ENCODE peak calls at places on chromosomes 13 and 19, in nine cellular contexts. K is IMR-90, L is GM12878, J is heart left ventricle, M is HCT116, G is A549, Q is upper lobe of left lung, V is right lobe of liver, P is body of pancreas. F is an unnamed sample. For H3K4me1, the result is how much of the 10 kb centered on the place peaks cover.

GRCh38 chr13:113595131-113595530 is 10.6 kb downstream of the TFDP1 start:
- ATAC-seq in P (no peak), L (no peak), G (no peak), V (no peak), Q (no peak), M (no peak), J (no peak), K (no peak), F (no peak)

GRCh38 chr13:38908574-38908973 is 82.1 kb downstream of the STOML3 start:
- ATAC-seq in K (no peak), Q (no peak), V (no peak), G (no peak), L (no peak), J (no peak), P (no peak), M (no peak), F (no peak)

GRCh38 chr19:38385804-38386257 is 2.0 kb downstream of the GGN start:
- ATAC-seq in M (no peak), V (no peak), K (no peak), G (no peak), Q (no peak), J (no peak), L (no peak), P (no peak), F (no peak)

GRCh38 chr19:19053508-19054314 is 10.1 kb upstream of the SLC25A42 start:
- ATAC-seq in P (peak), L (peak), K (peak), G (peak), Q (peak), V (peak), J (peak), M (peak), F (peak)

GRCh38 chr13:102400619-102401125 is 1.2 kb downstream of the FGF14 start:
- ATAC-seq in G (no peak), M (no peak), L (no peak), K (peak), V (peak), P (peak), J (no peak), Q (peak), F (peak)

GRCh38 chr13:24251525-24251924 is 57.9 kb upstream of the C1QTNF9 start:
- ATAC-seq in L (no peak), J (no peak), Q (peak), G (no peak), V (peak), M (no peak), P (no peak), K (no peak), F (no peak)

GRCh38 chr13:50358221-50358620 is 343.0 kb downstream of the KCNRG start:
- ATAC-seq in Q (peak), K (no peak), V (no peak), J (peak), G (no peak), M (no peak), L (no peak), P (no peak), F (no peak)

GRCh38 chr13:110152351-110152750 is 154.6 kb downstream of the COL4A1 start:
- ATAC-seq in P (no peak), V (no peak), K (no peak), Q (no peak), M (no peak), G (no peak), J (no peak), L (no peak), F (no peak)

GRCh38 chr13:28022848-28023518 is 34.5 kb upstream of the URAD start:
- ATAC-seq in J (no peak), G (no peak), Q (no peak), P (peak), L (no peak), V (peak), M (no peak), K (peak), F (no peak)

GRCh38 chr13:68076046-68076445 is 845.9 kb upstream of the PCDH9 start:
- ATAC-seq in G (no peak), J (no peak), M (no peak), Q (no peak), L (no peak), V (no peak), K (no peak), P (no peak), F (no peak)

GRCh38 chr13:68078874-68079273 is 848.7 kb upstream of the PCDH9 start:
- ATAC-seq in Q (no peak), L (no peak), M (no peak), J (no peak), G (no peak), K (no peak), V (peak), P (no peak), F (no peak)

GRCh38 chr13:68078457-68078856 is 848.3 kb upstream of the PCDH9 start:
- ATAC-seq in M (no peak), V (peak), G (no peak), K (no peak), J (no peak), Q (no peak), L (no peak), P (no peak), F (no peak)

GRCh38 chr13:68081051-68081450 is 850.9 kb upstream of the PCDH9 start:
- ATAC-seq in K (no peak), L (no peak), J (no peak), M (no peak), V (no peak), G (no peak), P (no peak), Q (no peak), F (no peak)
- TF ChIP-seq POLR2A in K (no peak), L (no peak), J (no peak), M (no peak), V (no peak), G (no peak), P (no peak), Q (no peak), F (no peak)

DNA sequence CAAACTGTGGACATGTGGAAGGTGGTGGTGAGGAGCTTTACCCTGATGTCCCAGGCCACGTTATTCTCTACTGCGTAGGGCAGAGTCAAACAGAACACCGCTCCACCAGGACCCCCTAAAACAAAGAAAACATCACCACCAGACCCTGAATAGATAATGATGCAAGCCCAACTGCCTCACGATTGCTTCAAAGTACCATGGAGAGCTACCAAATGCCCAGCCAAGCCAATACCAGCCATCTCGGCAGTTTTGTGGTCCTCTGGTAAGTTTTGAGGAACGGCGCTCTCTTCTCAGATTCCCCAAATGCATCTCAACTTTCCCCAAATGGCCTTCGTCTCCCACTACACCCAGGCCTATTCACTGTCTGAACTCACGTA is 5.6 kb downstream of the RANBP3 start:
- ATAC-seq in J (no peak), P (no peak), L (no peak), V (no peak), M (no peak), G (no peak), Q (no peak), K (no peak), F (no peak)
- H3K4me1 ChIP-seq in J (under half), P (half or more), L (under half), V (under half), M (under half), G (under half), Q (half or more), K (under half), F (under half)

GRCh38 chr19:1026189-1027019 is at the start of gene CNN2:
- ATAC-seq in Q (peak), K (peak), V (peak), M (peak), G (peak), L (peak), J (peak), P (peak), F (peak)
- TF ChIP-seq POLR2A in Q (peak), K (peak), V (peak), M (no peak), G (peak), L (peak), J (peak), P (peak), F (peak)

GRCh38 chr13:75740008-75740407 is 103.9 kb downstream of the LMO7 start:
- ATAC-seq in M (no peak), P (no peak), G (no peak), J (no peak), Q (no peak), K (no peak), L (no peak), V (no peak), F (no peak)
- H3K4me1 ChIP-seq in M (under half), P (under half), G (under half), J (under half), Q (under half), K (under half), L (under half), V (under half), F (under half)